ENCODE peak calls at places on chromosomes 6 and 20, in seven cellular contexts. J is activated T-cell treated with anti-CD3 and anti-CD28 coated beads for 48 hours; T is NCI-H1694 treated with DMSO at 0.1 percent for 48 hours; S is mucosa of gallbladder; Z is activated CD4-positive, alpha-beta T cell treated with anti-CD3 and anti-CD28 coated beads for 24 hours; D is omental fat pad; W is ureter. R is an unnamed sample.

GRCh38 chr6:133730881-133731280 is 158.0 kb upstream of the TCF21 start:
- DNase-seq in J (no peak), T (no peak), S (no peak), Z (no peak), D (no peak), W (no peak), R (no peak)

GRCh38 chr6:20800229-20800628 is 266.0 kb downstream of the CDKAL1 start:
- DNase-seq in J (no peak), T (no peak), S (no peak), Z (no peak), D (no peak), W (no peak), R (no peak)

GRCh38 chr6:26358511-26358981 is 6.5 kb upstream of the BTN3A2 start:
- DNase-seq in J (no peak), T (no peak), S (no peak), Z (no peak), D (no peak), W (no peak), R (no peak)

GRCh38 chr6:13327691-13328075 is 654 bp downstream of the TBC1D7 start:
- DNase-seq in J (no peak), T (no peak), S (no peak), Z (no peak), D (no peak), W (no peak), R (no peak)

GRCh38 chr6:193773-194310 is 98.4 kb upstream of the DUSP22 start:
- DNase-seq in J (no peak), T (no peak), S (no peak), Z (no peak), D (no peak), W (no peak), R (no peak)

GRCh38 chr20:6074145-6074561 is 20.3 kb upstream of the LRRN4 start:
- DNase-seq in J (no peak), T (peak; percentile 25), S (no peak), Z (no peak), D (no peak), W (no peak), R (no peak)

GRCh38 chr6:136528477-136528876 is 21.7 kb downstream of the MAP7 start:
- DNase-seq in J (no peak), T (no peak), S (no peak), Z (no peak), D (no peak), W (no peak), R (no peak)

GRCh38 chr6:978937-979685 is 286.2 kb upstream of the EXOC2 start:
- DNase-seq in J (no peak), T (no peak), S (no peak), Z (no peak), D (no peak), W (no peak), R (no peak)

GRCh38 chr6:106519460-106520394 is 109.6 kb downstream of the RTN4IP1 start:
- DNase-seq in J (peak; percentile 72), T (no peak), S (peak; percentile 47), Z (peak; percentile 67), D (no peak), W (peak; percentile 51), R (no peak)

GRCh38 chr6:7373739-7374138 is 15.8 kb downstream of the CAGE1 start:
- DNase-seq in J (no peak), T (no peak), S (no peak), Z (no peak), D (no peak), W (peak; percentile 44), R (no peak)

GRCh38 chr20:45919536-45919933 is 7.6 kb upstream of the PLTP start:
- DNase-seq in J (no peak), T (no peak), S (peak; percentile 73), Z (no peak), D (no peak), W (peak; percentile 65), R (no peak)

GRCh38 chr6:159068904-159069578 is 24.2 kb upstream of the TAGAP start:
- DNase-seq in J (no peak), T (no peak), S (no peak), Z (no peak), D (no peak), W (no peak), R (no peak)

GRCh38 chr20:32965115-32965514 is 39.1 kb downstream of the SUN5 start:
- DNase-seq in J (no peak), T (no peak), S (peak; percentile 8), Z (no peak), D (no peak), W (peak; percentile 32), R (no peak)

GRCh38 chr6:106739387-106739786 is 110.0 kb downstream of the QRSL1 start:
- DNase-seq in J (no peak), T (no peak), S (peak; percentile 88), Z (no peak), D (no peak), W (peak; percentile 49), R (peak; percentile 27)

GRCh38 chr6:43060034-43060754 is 763 bp downstream of the KLC4 start:
- DNase-seq in J (no peak), T (no peak), S (peak; percentile 69), Z (no peak), D (no peak), W (no peak), R (no peak)

GRCh38 chr6:106460481-106460880 is 100.0 kb downstream of the CRYBG1 start:
- DNase-seq in J (no peak), T (no peak), S (no peak), Z (no peak), D (no peak), W (no peak), R (no peak)